ENCODE peak calls at places on chromosomes 3 and 15, in four cellular contexts. G is left ventricle myocardium inferior, A is NCI-H1417 treated with DMSO at 0.1 percent for 48 hours, J is posterior cingulate gyrus. Y is an unnamed sample.
A peak's percentile ranks its signal among the peaks of the same experiment; 100 is the strongest.

GRCh38 chr3:151197228-151197627 is 5.8 kb downstream of the GPR171 start:
- DNase-seq in J (no peak), G (no peak), A (no peak), Y (no peak)

GRCh38 chr3:146421814-146422748 is 47.3 kb downstream of the PLSCR2 start:
- DNase-seq in A (no peak), G (no peak), J (no peak), Y (no peak)

GRCh38 chr15:41661078-41661528 is 898 bp downstream of the MGA start:
- DNase-seq in A (no peak), J (no peak), G (no peak), Y (no peak)

GRCh38 chr15:90268415-90268814 is 2.9 kb downstream of the NGRN start:
- DNase-seq in G (no peak), J (no peak), A (no peak), Y (no peak)

GRCh38 chr3:170709046-170709445 is 123.2 kb upstream of the SLC7A14 start:
- DNase-seq in A (no peak), J (no peak), G (peak; percentile 26), Y (no peak)

GRCh38 chr3:99499235-99499798 is 139.1 kb upstream of the COL8A1 start:
- DNase-seq in G (no peak), A (no peak), J (peak; percentile 26), Y (no peak)

GRCh38 chr3:179811321-179812095 is 158.7 kb downstream of the USP13 start:
- DNase-seq in A (peak; percentile 3), G (no peak), J (peak; percentile 43), Y (no peak)

GRCh38 chr3:54857343-54857742 is 70.5 kb downstream of the LRTM1 start:
- DNase-seq in G (no peak), A (no peak), J (no peak), Y (no peak)

GRCh38 chr3:132735589-132735988 is 13.4 kb upstream of the NPHP3 start:
- DNase-seq in J (no peak), A (no peak), G (no peak), Y (no peak)

GRCh38 chr3:154095832-154096421 is 25.3 kb upstream of the ARHGEF26 start:
- DNase-seq in G (no peak), A (peak; percentile 6), J (no peak), Y (no peak)

GRCh38 chr15:68404056-68404798 is 27.7 kb downstream of the ITGA11 start:
- DNase-seq in G (no peak), A (no peak), J (no peak), Y (no peak)

GRCh38 chr15:70151441-70151840 is 53.7 kb upstream of the TLE3 start:
- DNase-seq in A (no peak), G (no peak), J (no peak), Y (no peak)

GRCh38 chr3:138367912-138368311 is 19.5 kb downstream of the MRAS start:
- DNase-seq in J (peak; percentile 70), G (peak; percentile 59), A (no peak), Y (peak; percentile 86)

GRCh38 chr15:25668901-25669300 is 194.2 kb downstream of the ATP10A start:
- DNase-seq in J (no peak), G (no peak), A (no peak), Y (no peak)

GRCh38 chr15:42392309-42393024 is 33.2 kb downstream of the CAPN3 start:
- DNase-seq in J (no peak), A (no peak), G (no peak), Y (no peak)

GRCh38 chr3:40109641-40110490 is 199.6 kb upstream of the EIF1B start:
- DNase-seq in G (no peak), J (no peak), A (no peak), Y (no peak)

GRCh38 chr3:10198761-10199688 is 34.3 kb downstream of the IRAK2 start:
- DNase-seq in J (no peak), A (no peak), G (no peak), Y (no peak)

GRCh38 chr15:100330221-100330620 is 11.6 kb downstream of the ADAMTS17 start:
- DNase-seq in G (no peak), J (no peak), A (no peak), Y (no peak)

GRCh38 chr15:51869074-51869425 is 39.6 kb downstream of the TMOD3 start:
- DNase-seq in J (no peak), A (no peak), G (no peak), Y (no peak)

GRCh38 chr15:93111451-93111850 is 22.4 kb upstream of the RGMA start:
- DNase-seq in G (no peak), J (no peak), A (no peak), Y (no peak)

GRCh38 chr3:66392512-66392911 is 108.3 kb downstream of the LRIG1 start:
- DNase-seq in G (no peak), A (no peak), J (no peak), Y (no peak)

GRCh38 chr3:123449092-123449985 is 449 bp upstream of the ADCY5 start:
- DNase-seq in G (peak; percentile 61), A (no peak), J (peak; percentile 63), Y (no peak)

GRCh38 chr3:65107174-65107573 is 419.4 kb upstream of the ADAMTS9 start:
- DNase-seq in A (no peak), J (no peak), G (no peak), Y (no peak)

GRCh38 chr3:198076722-198077308 is 116.8 kb downstream of the LMLN start:
- DNase-seq in A (no peak), J (no peak), G (no peak), Y (no peak)

GRCh38 chr3:99534951-99535704 is 103.3 kb upstream of the COL8A1 start:
- DNase-seq in J (no peak), A (no peak), G (no peak), Y (peak; percentile 44)

GRCh38 chr3:21894459-21895083 is 143.6 kb upstream of the ZNF385D start:
- DNase-seq in G (no peak), A (no peak), J (no peak), Y (no peak)

GRCh38 chr3:104628185-104628789 is 738.4 kb upstream of the ALCAM start:
- DNase-seq in J (no peak), G (no peak), A (no peak), Y (no peak)

GRCh38 chr3:55272031-55272645 is 215.0 kb downstream of the WNT5A start:
- DNase-seq in A (no peak), J (no peak), G (no peak), Y (no peak)

GRCh38 chr15:67784057-67784781 is 41.1 kb upstream of the SKOR1 start:
- DNase-seq in J (no peak), A (no peak), G (no peak), Y (no peak)

GRCh38 chr3:141006344-141006743 is 44.8 kb upstream of the SPSB4 start:
- DNase-seq in A (no peak), G (no peak), J (no peak), Y (no peak)

GRCh38 chr3:190514163-190515153 is 573 bp downstream of the IL1RAP start:
- DNase-seq in G (peak; percentile 37), J (peak; percentile 47), A (no peak), Y (peak; percentile 76)

GRCh38 chr15:71237456-71238188 is 122.4 kb downstream of the THSD4 start:
- DNase-seq in G (peak; percentile 83), A (no peak), J (peak; percentile 43), Y (no peak)

GRCh38 chr3:44117239-44117638 is 124.4 kb upstream of the TOPAZ1 start:
- DNase-seq in G (no peak), A (no peak), J (no peak), Y (no peak)

GRCh38 chr3:37751967-37752660 is 109.6 kb upstream of the CTDSPL start:
- DNase-seq in G (no peak), J (no peak), A (no peak), Y (no peak)

Y was measured in lower lobe of right lung.